ENCODE peak calls at places on chromosomes 1 and 21, in four cellular contexts. C, K, Z and S are unnamed samples.

GRCh38 chr1:18942340-18942739 is 14.1 kb downstream of the IFFO2 start:
- DNase-seq in Z (no peak), C (peak), K (no peak), S (no peak)

GRCh38 chr1:19602486-19602885 is 41.6 kb upstream of the NBL1 start:
- DNase-seq in K (no peak), C (no peak), Z (no peak), S (no peak)

GRCh38 chr1:219794085-219794743 is 134.1 kb downstream of the SLC30A10 start:
- DNase-seq in C (no peak), Z (no peak), K (no peak), S (no peak)

GRCh38 chr1:231584117-231584516 is 42.5 kb upstream of the DISC1 start:
- DNase-seq in Z (no peak), K (no peak), C (peak), S (no peak)

GRCh38 chr1:17919525-17920439 is 164.6 kb downstream of the ACTL8 start:
- DNase-seq in K (no peak), C (peak), Z (peak), S (peak)

GRCh38 chr1:156677616-156678596 is 699 bp upstream of the NES start:
- DNase-seq in Z (peak), K (peak), C (peak), S (peak)

GRCh38 chr1:152623203-152623844 is 421 bp upstream of the LCE3A start:
- DNase-seq in K (no peak), Z (no peak), C (no peak), S (peak)

GRCh38 chr1:222777977-222778376 is 36.9 kb upstream of the DISP1 start:
- DNase-seq in Z (no peak), C (peak), K (no peak), S (no peak)

GRCh38 chr1:60068393-60069045 is 5.1 kb downstream of the C1orf87 start:
- DNase-seq in K (no peak), C (peak), Z (no peak), S (no peak)

GRCh38 chr1:27569088-27569459 is 34.9 kb downstream of the AHDC1 start:
- DNase-seq in C (no peak), K (peak), Z (peak), S (no peak)

GRCh38 chr1:59619576-59619975 is 195.2 kb upstream of the HOOK1 start:
- DNase-seq in C (no peak), K (no peak), Z (no peak), S (no peak)

GRCh38 chr1:174131032-174131638 is 28.2 kb upstream of the RABGAP1L start:
- DNase-seq in Z (no peak), K (no peak), C (no peak), S (peak)

GRCh38 chr1:28518745-28519341 is 13.0 kb downstream of the RCC1 start:
- DNase-seq in Z (no peak), C (peak), K (peak), S (no peak)

GRCh38 chr1:27614625-27615344 is 10.8 kb upstream of the AHDC1 start:
- DNase-seq in Z (no peak), K (no peak), C (no peak), S (no peak)

GRCh38 chr1:60066001-60066400 is 7.6 kb downstream of the C1orf87 start:
- DNase-seq in Z (no peak), C (peak), K (no peak), S (no peak)

GRCh38 chr1:27451346-27451745 is 38.6 kb downstream of the WASF2 start:
- DNase-seq in C (no peak), Z (no peak), K (no peak), S (no peak)

GRCh38 chr1:77889240-77889637 is 815 bp downstream of the NEXN start:
- DNase-seq in K (no peak), C (peak), Z (no peak), S (no peak)

GRCh38 chr1:68140536-68140935 is 90.1 kb upstream of the DIRAS3 start:
- DNase-seq in Z (no peak), C (peak), K (no peak), S (no peak)

GRCh38 chr21:36613064-36613463 is 85.9 kb upstream of the SIM2 start:
- DNase-seq in C (no peak), Z (no peak), K (no peak), S (no peak)

GRCh38 chr1:205229399-205229861 is 1.7 kb downstream of the TMCC2 start:
- DNase-seq in Z (no peak), K (peak), C (peak), S (peak)

GRCh38 chr1:9349331-9349851 is 56.7 kb downstream of the SPSB1 start:
- DNase-seq in Z (no peak), K (no peak), C (no peak), S (no peak)

GRCh38 chr21:38500073-38500472 is 1.8 kb upstream of the ERG start:
- DNase-seq in Z (no peak), C (no peak), K (no peak), S (no peak)

GRCh38 chr1:227654431-227654830 is 80.7 kb downstream of the JMJD4 start:
- DNase-seq in Z (no peak), C (no peak), K (no peak), S (no peak)

GRCh38 chr21:25490742-25491141 is 116.5 kb downstream of the MRPL39 start:
- DNase-seq in C (no peak), K (no peak), Z (no peak), S (no peak)

GRCh38 chr1:184892116-184892515 is 82.2 kb downstream of the NIBAN1 start:
- DNase-seq in Z (no peak), C (no peak), K (no peak), S (no peak)

GRCh38 chr1:110674337-110675059 is at the start of gene KCNA3:
- DNase-seq in Z (peak), K (no peak), C (peak), S (no peak)

GRCh38 chr1:43992232-43992995 is 1.0 kb downstream of the CCDC24 start:
- DNase-seq in K (peak), Z (no peak), C (no peak), S (no peak)
- H3K4me3 ChIP-seq in K (peak), Z (peak), C (peak), S (peak)

GRCh38 chr1:38865112-38865715 is 5.6 kb upstream of the RRAGC start:
- DNase-seq in K (no peak), Z (no peak), C (no peak), S (no peak)

GRCh38 chr1:38858833-38859560 is 575 bp downstream of the RRAGC start:
- DNase-seq in C (peak), Z (peak), K (peak), S (peak)

GRCh38 chr1:38859561-38860463 is at the start of gene RRAGC:
- DNase-seq in C (peak), Z (peak), K (peak), S (peak)

GRCh38 chr1:38860464-38860816 is 868 bp upstream of the RRAGC start:
- DNase-seq in K (no peak), C (peak), Z (no peak), S (no peak)
- H3K4me3 ChIP-seq in K (peak), C (peak), Z (peak), S (peak)

GRCh38 chr1:61135286-61135685 is 52.9 kb downstream of the NFIA start:
- DNase-seq in K (no peak), Z (no peak), C (no peak), S (no peak)

GRCh38 chr1:61131248-61131647 is 48.9 kb downstream of the NFIA start:
- DNase-seq in K (no peak), Z (no peak), C (no peak), S (no peak)

GRCh38 chr1:61132176-61133047 is 50.1 kb downstream of the NFIA start:
- DNase-seq in C (peak), K (no peak), Z (no peak), S (no peak)

GRCh38 chr1:61131716-61132115 is 49.4 kb downstream of the NFIA start:
- DNase-seq in C (peak), Z (no peak), K (no peak), S (no peak)

DNA sequence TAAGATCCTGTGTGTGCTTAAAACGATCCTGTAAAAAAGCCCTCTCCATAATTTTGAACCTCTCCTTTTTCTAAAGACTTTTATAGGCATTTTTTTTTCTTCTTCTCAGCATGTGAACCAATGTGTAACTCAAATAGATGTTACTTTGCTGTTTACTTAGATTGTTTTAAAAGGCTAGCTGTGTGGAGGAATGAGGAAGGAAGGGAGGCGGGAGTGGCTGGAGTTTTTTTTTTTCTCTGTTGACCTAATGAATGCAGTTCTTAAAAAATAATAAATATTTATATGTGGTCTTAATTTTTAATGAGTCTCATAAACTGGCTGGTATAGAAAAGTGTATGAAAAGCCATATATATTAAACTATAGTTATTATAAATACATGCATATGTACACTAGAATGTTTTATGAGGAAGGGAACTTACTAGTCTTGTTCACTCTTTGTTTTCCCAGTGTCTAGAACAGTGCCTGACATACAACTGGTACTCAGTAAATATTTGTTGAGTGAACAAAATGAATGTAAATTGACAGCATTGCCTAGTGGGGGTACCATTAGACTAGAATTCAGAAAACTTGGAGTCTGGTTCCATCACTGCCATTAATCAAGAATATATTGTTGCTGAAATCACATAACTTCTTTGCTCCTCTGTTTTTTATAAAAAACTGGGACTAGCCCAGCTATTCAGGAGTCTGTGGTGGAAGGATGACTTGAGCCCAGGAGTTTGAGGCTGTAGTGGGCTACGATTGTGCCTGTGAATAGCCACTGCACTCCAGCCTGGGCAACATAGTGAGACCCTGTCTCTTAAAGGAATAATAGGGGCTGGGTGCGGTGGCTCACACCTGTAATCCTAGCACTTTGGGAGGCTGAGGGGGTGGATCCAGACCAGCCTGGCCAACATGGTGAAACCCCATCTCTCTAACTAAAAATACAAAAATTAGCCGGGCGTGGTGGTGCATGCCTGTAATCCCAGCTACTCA is 51.0 kb downstream of the NFIA start:
- DNase-seq in C (no peak), K (no peak), Z (no peak), S (no peak)
- H3K4me3 ChIP-seq in C (no peak), K (no peak), Z (peak), S (no peak)

GRCh38 chr21:31543191-31543590 is 116.3 kb upstream of the SOD1 start:
- DNase-seq in Z (no peak), K (no peak), C (peak), S (no peak)
- H3K4me3 ChIP-seq in Z (no peak), K (no peak), C (no peak), S (no peak)

GRCh38 chr21:32813265-32813903 is 41.8 kb upstream of the PAXBP1 start:
- DNase-seq in C (no peak), Z (no peak), K (no peak), S (no peak)
- H3K4me3 ChIP-seq in C (no peak), Z (no peak), K (no peak), S (no peak)

DNA sequence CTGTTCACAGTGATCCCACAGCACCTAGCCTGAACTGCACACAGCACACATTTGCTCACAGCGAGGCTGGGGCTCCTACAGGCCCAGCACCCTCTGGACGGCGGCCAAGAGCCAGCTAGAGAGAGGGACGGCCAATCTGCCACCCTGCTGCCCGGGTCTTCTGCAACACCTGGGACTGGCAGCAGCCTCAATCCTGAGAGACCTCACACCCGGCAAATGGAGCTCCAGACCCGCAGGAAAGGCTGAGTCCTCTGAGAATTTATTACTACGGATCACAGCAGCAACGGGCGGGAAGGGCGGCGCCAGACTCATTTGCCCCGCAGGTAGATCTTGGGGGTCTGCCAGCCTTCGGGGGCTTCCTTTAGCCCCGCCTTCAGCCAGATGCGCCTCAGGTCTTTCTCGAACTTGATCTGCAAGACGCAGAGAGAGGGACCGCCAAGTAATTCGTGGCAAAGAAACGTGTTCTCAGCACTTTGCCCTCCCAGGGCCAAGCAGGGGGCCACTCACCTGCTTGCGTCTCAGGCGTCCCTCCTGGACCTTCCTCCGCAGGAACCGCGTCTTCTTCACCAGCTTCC is 1.4 kb downstream of the AURKAIP1 start:
- DNase-seq in C (no peak), Z (no peak), K (no peak), S (no peak)
- H3K4me3 ChIP-seq in C (peak), Z (peak), K (no peak), S (no peak)

GRCh38 chr1:23911924-23912323 is 1.2 kb downstream of the CNR2 start:
- DNase-seq in K (no peak), C (no peak), Z (no peak), S (no peak)

GRCh38 chr1:23910553-23911246 is 2.5 kb downstream of the CNR2 start:
- DNase-seq in K (no peak), C (no peak), Z (no peak), S (peak)

GRCh38 chr1:23914921-23915320 is 1.8 kb upstream of the CNR2 start:
- DNase-seq in C (no peak), Z (no peak), K (no peak), S (no peak)

GRCh38 chr1:23915470-23915869 is 2.3 kb upstream of the CNR2 start:
- DNase-seq in Z (no peak), C (no peak), K (no peak), S (no peak)

GRCh38 chr1:23913212-23913880 is at the start of gene CNR2:
- DNase-seq in Z (no peak), K (no peak), C (no peak), S (no peak)
- H3K4me3 ChIP-seq in Z (no peak), K (no peak), C (no peak), S (no peak)